ENCODE peak calls at places on chromosomes 2 and 18, in five cellular contexts. B is stimulated activated naive CD8-positive, alpha-beta T cell treated with anti-CD3 and anti-CD28 coated beads, Interleukin-15, amount 100 ng/mL, for 72 hours; C is activated CD8-positive, alpha-beta memory T cell treated with anti-CD3 and anti-CD28 coated beads, Interleukin-2, amount 10 ng/mL, durations not matched to agents 7 days and 5 days; F is colonic mucosa; S is GM13977. E is an unnamed sample.
A peak's percentile ranks its signal among the peaks of the same experiment; 100 is the strongest.

GRCh38 chr18:38483326-38483725 is 917.7 kb upstream of the CELF4 start:
- DNase-seq in B (no peak), C (no peak), F (no peak), S (no peak), E (no peak)

GRCh38 chr2:182668671-182669070 is 47.4 kb upstream of the DNAJC10 start:
- DNase-seq in B (no peak), C (no peak), F (peak; percentile 23), S (no peak), E (no peak)

GRCh38 chr2:31216734-31217133 is 581 bp downstream of the CAPN14 start:
- DNase-seq in B (no peak), C (no peak), F (no peak), S (no peak), E (no peak)

GRCh38 chr2:173151671-173152398 is 76.2 kb downstream of the MAP3K20 start:
- DNase-seq in B (no peak), C (no peak), F (no peak), S (peak; percentile 21), E (no peak)

GRCh38 chr2:234679766-234680687 is 183.1 kb upstream of the ARL4C start:
- DNase-seq in B (no peak), C (no peak), F (no peak), S (no peak), E (no peak)

GRCh38 chr2:208609166-208609804 is 202.7 kb downstream of the PTH2R start:
- DNase-seq in B (no peak), C (no peak), F (no peak), S (no peak), E (no peak)

GRCh38 chr2:196926562-196927317 is at the start of gene PGAP1:
- DNase-seq in B (peak; percentile 95), C (peak; percentile 92), F (peak; percentile 91), S (peak; percentile 92), E (peak; percentile 85)

GRCh38 chr2:217631091-217631490 is 371.7 kb downstream of the TNS1 start:
- DNase-seq in B (no peak), C (no peak), F (no peak), S (no peak), E (no peak)

GRCh38 chr18:56532176-56532840 is 106.1 kb downstream of the TXNL1 start:
- DNase-seq in B (peak; percentile 3), C (peak; percentile 55), F (no peak), S (peak; percentile 63), E (no peak)

GRCh38 chr2:62304429-62305417 is 108.8 kb downstream of the B3GNT2 start:
- DNase-seq in B (peak; percentile 64), C (peak; percentile 85), F (peak; percentile 86), S (no peak), E (no peak)

E was measured in C1 segment of cervical spinal cord.